ENCODE peak calls at places on chromosomes 6 and 20, in eight cellular contexts. E is cardiac fibroblast, C is body of pancreas, D is GM20000, B is omental fat pad, G is fibroblast of the aortic adventitia, S is uterus, Z is right lobe of liver. H is an unnamed sample.
A peak's percentile ranks its signal among the peaks of the same experiment; 100 is the strongest.

GRCh38 chr6:138007014-138007472 is 100.2 kb downstream of the PERP start:
- DNase-seq in Z (peak; percentile 35), B (no peak), G (peak; percentile 34), S (no peak), E (peak; percentile 57), D (peak; percentile 53), C (peak; percentile 24), H (no peak)

GRCh38 chr6:43610431-43610830 is 18.6 kb downstream of the GTPBP2 start:
- DNase-seq in D (no peak), G (no peak), Z (no peak), E (no peak), C (no peak), B (no peak), S (no peak), H (no peak)

GRCh38 chr20:54723723-54724122 is 248.3 kb downstream of the DOK5 start:
- DNase-seq in S (no peak), Z (no peak), D (no peak), B (no peak), C (no peak), G (no peak), E (no peak), H (no peak)

GRCh38 chr20:40720826-40721225 is 31.8 kb upstream of the MAFB start:
- DNase-seq in E (no peak), B (no peak), S (no peak), C (no peak), G (no peak), D (no peak), Z (no peak), H (no peak)

GRCh38 chr6:10610289-10610688 is 84.1 kb downstream of the C6orf52 start:
- DNase-seq in Z (no peak), B (no peak), G (peak; percentile 67), E (no peak), S (no peak), D (no peak), C (no peak), H (no peak)

GRCh38 chr6:139605350-139605749 is 230.9 kb upstream of the CITED2 start:
- DNase-seq in Z (no peak), S (peak; percentile 44), G (peak; percentile 98), D (no peak), B (no peak), C (no peak), E (peak; percentile 96), H (no peak)

GRCh38 chr20:6663104-6663503 is 104.4 kb upstream of the BMP2 start:
- DNase-seq in B (no peak), S (no peak), C (no peak), G (no peak), D (no peak), Z (no peak), E (no peak), H (no peak)

GRCh38 chr6:100808638-100809275 is 72.4 kb downstream of the ASCC3 start:
- DNase-seq in G (peak; percentile 39), C (no peak), S (no peak), D (no peak), Z (no peak), E (peak; percentile 74), B (no peak), H (no peak)

GRCh38 chr6:63634630-63635029 is 972 bp upstream of the PHF3 start:
- DNase-seq in Z (no peak), D (no peak), S (no peak), C (no peak), G (no peak), B (no peak), E (no peak), H (no peak)

GRCh38 chr6:107068691-107069630 is 41.0 kb downstream of the MTRES1 start:
- DNase-seq in C (no peak), B (no peak), Z (no peak), D (no peak), S (no peak), G (no peak), E (no peak), H (no peak)
- TF ChIP-seq CTCF in C (no peak), B (no peak), Z (no peak), D (no peak), S (no peak), G (no peak), E (no peak), H (no peak)

GRCh38 chr6:132868057-132868456 is 53.7 kb downstream of the RPS12 start:
- DNase-seq in Z (no peak), C (no peak), E (no peak), G (no peak), B (no peak), S (no peak), D (no peak), H (no peak)
- TF ChIP-seq CTCF in Z (no peak), C (no peak), E (no peak), G (no peak), B (no peak), S (no peak), D (no peak), H (no peak)

GRCh38 chr20:59163641-59164530 is at the start of gene ZNF831:
- DNase-seq in C (no peak), G (no peak), S (no peak), E (no peak), D (no peak), Z (no peak), B (no peak), H (no peak)
- TF ChIP-seq CTCF in C (no peak), G (no peak), S (no peak), E (no peak), D (no peak), Z (no peak), B (no peak), H (no peak)

GRCh38 chr6:27726620-27727023 is 185.6 kb downstream of the OR2B2 start:
- DNase-seq in Z (no peak), B (no peak), E (peak; percentile 62), D (no peak), C (no peak), S (no peak), G (no peak), H (no peak)

DNA sequence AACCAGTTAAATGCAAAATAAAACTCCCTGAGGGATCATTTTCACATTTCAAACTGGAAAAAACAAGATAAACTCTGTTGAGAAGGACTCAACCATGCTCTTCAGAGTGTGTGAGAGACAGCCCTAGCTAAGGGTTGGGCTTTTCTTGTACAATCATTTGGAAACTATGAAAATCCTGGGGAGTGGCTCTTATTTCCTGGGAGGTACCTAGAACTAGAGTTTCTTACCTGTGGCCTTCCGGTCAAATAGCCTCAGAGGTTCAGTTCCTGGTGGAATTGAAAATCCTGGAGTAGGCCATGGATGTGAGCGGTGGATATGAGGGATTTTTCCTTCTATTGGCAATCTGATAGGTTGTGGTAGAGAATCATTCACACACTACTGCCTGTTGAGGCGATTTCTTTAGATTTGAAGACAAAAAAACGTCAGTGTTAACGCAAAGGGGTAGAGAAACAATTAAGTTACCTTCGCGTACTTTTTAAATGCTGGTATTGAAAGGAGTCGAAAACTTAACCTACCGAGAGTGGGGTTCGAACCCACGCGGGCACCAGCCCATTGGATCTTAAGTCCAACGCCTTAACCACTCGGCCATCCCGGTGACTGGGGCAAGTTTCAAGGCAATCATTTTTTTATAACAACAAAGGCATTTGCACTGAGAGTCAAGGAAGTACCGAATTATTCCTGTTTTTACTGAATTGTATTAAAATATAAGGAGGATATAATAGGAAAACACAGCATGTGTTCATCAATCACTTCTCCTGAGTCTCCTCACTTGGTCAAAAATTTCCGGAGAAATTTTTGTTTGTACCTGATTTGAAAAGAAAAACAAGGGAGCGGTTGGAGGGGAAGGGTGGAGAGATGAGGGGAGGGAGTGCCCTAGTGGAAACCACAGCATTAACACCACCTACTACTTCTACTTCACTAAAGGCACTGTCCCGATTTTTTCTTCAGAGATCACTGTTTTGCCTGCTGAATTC is 191.3 kb downstream of the OR2B2 start:
- DNase-seq in B (no peak), G (peak; percentile 43), S (no peak), Z (no peak), E (peak; percentile 86), C (no peak), D (peak; percentile 40), H (no peak)
- TF ChIP-seq CTCF in B (no peak), G (no peak), S (no peak), Z (no peak), E (no peak), C (no peak), D (no peak), H (no peak)

GRCh38 chr6:4280031-4280430 is 144.7 kb upstream of the ECI2 start:
- DNase-seq in Z (no peak), S (no peak), G (no peak), C (no peak), E (no peak), D (no peak), B (no peak), H (no peak)

GRCh38 chr6:4282926-4283325 is 147.6 kb upstream of the ECI2 start:
- DNase-seq in G (no peak), E (no peak), S (no peak), B (no peak), Z (no peak), C (no peak), D (no peak), H (no peak)

GRCh38 chr6:4280721-4281120 is 145.3 kb upstream of the ECI2 start:
- DNase-seq in C (no peak), B (no peak), Z (no peak), E (peak; percentile 85), D (no peak), G (peak; percentile 86), S (no peak), H (no peak)

GRCh38 chr6:4281341-4282293 is 146.2 kb upstream of the ECI2 start:
- DNase-seq in G (peak; percentile 22), S (peak; percentile 37), Z (peak; percentile 36), D (peak; percentile 60), E (peak; percentile 55), B (peak; percentile 46), C (peak; percentile 64), H (no peak)
- TF ChIP-seq CTCF in G (no peak), S (peak; percentile 47), Z (no peak), D (peak; percentile 22), E (no peak), B (no peak), C (peak; percentile 53), H (no peak)

GRCh38 chr6:143485967-143486366 is 25.6 kb downstream of the FUCA2 start:
- DNase-seq in G (no peak), E (peak; percentile 7), D (no peak), Z (no peak), S (no peak), C (no peak), B (no peak), H (no peak)
- TF ChIP-seq CTCF in G (no peak), E (no peak), D (no peak), Z (no peak), S (no peak), C (no peak), B (no peak), H (no peak)

DNA sequence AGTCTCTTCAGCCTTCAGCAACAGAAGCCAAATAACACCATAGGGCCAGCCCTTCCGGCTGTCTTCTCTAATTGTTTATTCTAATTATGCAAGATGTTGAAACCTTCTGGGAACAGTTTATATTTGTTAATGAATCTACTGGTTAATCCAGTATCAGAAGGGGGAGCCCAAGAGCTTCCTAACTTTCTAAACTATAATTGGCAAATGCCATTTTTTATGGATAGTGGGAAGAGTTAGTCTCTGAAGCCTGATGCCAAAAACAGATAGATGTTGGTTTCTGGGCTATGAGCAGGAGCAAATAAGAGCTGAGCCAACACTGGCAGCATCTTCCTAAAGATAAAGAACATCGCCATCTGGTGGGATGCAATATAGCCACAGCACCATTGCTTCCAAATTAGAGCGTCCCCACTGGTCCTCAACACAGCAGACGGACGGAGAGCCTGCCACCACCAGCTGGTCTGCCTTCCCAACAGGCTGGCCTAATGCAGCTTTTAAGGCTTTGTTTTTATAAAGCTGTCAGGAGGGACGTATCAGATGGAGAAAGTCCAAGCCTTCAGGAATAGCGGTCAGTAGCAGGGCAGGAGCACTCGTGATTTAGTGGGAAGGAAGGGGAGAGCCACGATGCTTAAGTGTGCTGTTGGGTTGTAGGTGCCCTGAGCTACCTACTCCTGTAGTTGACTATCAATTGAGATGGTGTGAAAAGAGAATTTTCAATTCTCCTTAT is 118.8 kb downstream of the RALGAPA2 start:
- DNase-seq in Z (no peak), G (peak; percentile 57), S (no peak), B (no peak), D (peak; percentile 37), C (no peak), E (peak; percentile 74), H (no peak)
- TF ChIP-seq CTCF in Z (peak; percentile 46), G (peak; percentile 42), S (no peak), B (no peak), D (peak; percentile 26), C (peak; percentile 28), E (peak; percentile 61), H (peak; percentile 40)

H was measured in D721Med.